ENCODE peak calls at places on chromosomes 16 and 17, in five cellular contexts. O is adrenal gland, J is right lobe of liver, S is heart left ventricle, E is lower leg skin. G is an unnamed sample.

GRCh38 chr16:53519417-53520091 is 16.5 kb upstream of the AKTIP start:
- DNase-seq in S (no peak), J (no peak), O (no peak), E (no peak), G (no peak)

GRCh38 chr17:7294614-7295153 is at the start of gene YBX2:
- DNase-seq in J (peak), O (peak), S (peak), E (no peak), G (peak)

GRCh38 chr17:9226794-9227135 is 205.5 kb downstream of the NTN1 start:
- DNase-seq in J (peak), E (no peak), O (no peak), S (peak), G (no peak)

GRCh38 chr17:33968350-33969044 is 286.6 kb upstream of the CCL2 start:
- DNase-seq in S (no peak), O (no peak), J (no peak), E (no peak), G (no peak)

GRCh38 chr17:57869599-57870282 is 19.9 kb upstream of the MRPS23 start:
- DNase-seq in O (peak), J (peak), E (no peak), S (no peak), G (no peak)

GRCh38 chr16:57620316-57621231 is 7.9 kb upstream of the ADGRG1 start:
- DNase-seq in E (peak), S (peak), O (no peak), J (no peak), G (peak)

GRCh38 chr17:17408236-17408794 is 68.5 kb upstream of the MED9 start:
- DNase-seq in O (no peak), E (no peak), S (no peak), J (no peak), G (no peak)

GRCh38 chr17:79818026-79818758 is 21.0 kb downstream of the CBX4 start:
- DNase-seq in E (no peak), J (no peak), S (no peak), O (no peak), G (no peak)

GRCh38 chr17:55814377-55814776 is 63.5 kb downstream of the PCTP start:
- DNase-seq in S (peak), E (no peak), O (no peak), J (peak), G (peak)

GRCh38 chr16:53282975-53283946 is 151.0 kb upstream of the RBL2 start:
- DNase-seq in E (no peak), O (no peak), J (no peak), S (no peak), G (no peak)

GRCh38 chr17:63647065-63647725 is 25.0 kb downstream of the MAP3K3 start:
- DNase-seq in E (no peak), O (no peak), J (no peak), S (no peak), G (no peak)

GRCh38 chr17:72734611-72735010 is 357.9 kb downstream of the SLC39A11 start:
- DNase-seq in J (no peak), O (no peak), S (no peak), E (no peak), G (no peak)

GRCh38 chr17:57943645-57944044 is 11.6 kb downstream of the CUEDC1 start:
- DNase-seq in S (no peak), E (no peak), J (no peak), O (no peak), G (no peak)

GRCh38 chr16:59487067-59487466 is 753.0 kb upstream of the GOT2 start:
- DNase-seq in E (no peak), S (no peak), O (no peak), J (no peak), G (no peak)

GRCh38 chr16:15948532-15949209 is 745 bp upstream of the ABCC1 start:
- DNase-seq in O (no peak), S (no peak), E (no peak), J (no peak), G (no peak)

GRCh38 chr17:1078062-1078711 is 81.3 kb downstream of the TIMM22 start:
- DNase-seq in O (peak), E (no peak), S (peak), J (no peak), G (no peak)

GRCh38 chr16:84313921-84314320 is 19.2 kb downstream of the WFDC1 start:
- DNase-seq in O (no peak), E (no peak), J (peak), S (no peak), G (no peak)

GRCh38 chr16:16191493-16192167 is 31.7 kb downstream of the ABCC6 start:
- DNase-seq in O (no peak), S (peak), E (no peak), J (no peak), G (no peak)

GRCh38 chr16:9061358-9061813 is 30.1 kb upstream of the HAPSTR1 start:
- DNase-seq in J (no peak), E (no peak), S (no peak), O (no peak), G (no peak)

GRCh38 chr17:2084766-2085647 is 30.1 kb downstream of the HIC1 start:
- DNase-seq in J (no peak), E (peak), O (no peak), S (no peak), G (no peak)

GRCh38 chr16:71456801-71457200 is 5.2 kb downstream of the ZNF23 start:
- DNase-seq in S (no peak), E (no peak), J (no peak), O (no peak), G (no peak)

GRCh38 chr17:17151055-17151454 is 55.1 kb downstream of the PLD6 start:
- DNase-seq in S (no peak), E (no peak), O (no peak), J (no peak), G (no peak)

GRCh38 chr17:40477796-40478195 is 23.6 kb downstream of the TNS4 start:
- DNase-seq in O (no peak), S (no peak), J (no peak), E (no peak), G (no peak)

GRCh38 chr16:26569793-26570192 is 496.9 kb upstream of the C16orf82 start:
- DNase-seq in S (no peak), E (no peak), J (no peak), O (no peak), G (no peak)

GRCh38 chr16:7086842-7087616 is 245.6 kb upstream of the RBFOX1 start:
- DNase-seq in E (no peak), S (peak), O (peak), J (no peak), G (peak)

GRCh38 chr16:48971571-48972071 is 310.0 kb downstream of the CBLN1 start:
- DNase-seq in S (no peak), E (no peak), J (no peak), O (no peak), G (no peak)

GRCh38 chr17:83175551-83176271 is 96.3 kb downstream of the METRNL start:
- DNase-seq in S (no peak), J (peak), O (no peak), E (no peak), G (no peak)

GRCh38 chr17:75978938-75979704 is at the start of the genes ACOX1 and TEN1:
- DNase-seq in E (peak), S (peak), O (peak), J (peak), G (peak)

GRCh38 chr17:1043601-1044251 is 46.8 kb downstream of the TIMM22 start:
- DNase-seq in E (no peak), O (no peak), S (peak), J (peak), G (no peak)

GRCh38 chr17:13777003-13777402 is 175.3 kb upstream of the HS3ST3A1 start:
- DNase-seq in S (no peak), J (no peak), O (no peak), E (no peak), G (no peak)

GRCh38 chr16:53056528-53056881 is 1.7 kb downstream of the CHD9 start:
- DNase-seq in S (no peak), J (no peak), E (no peak), O (no peak), G (no peak)

GRCh38 chr16:49602201-49603041 is 228.8 kb downstream of the C16orf78 start:
- DNase-seq in S (no peak), O (no peak), E (no peak), J (no peak), G (peak)

GRCh38 chr16:24497405-24497804 is 42.0 kb upstream of the RBBP6 start:
- DNase-seq in S (no peak), J (no peak), E (no peak), O (no peak), G (no peak)

GRCh38 chr17:55845385-55845784 is 94.5 kb downstream of the PCTP start:
- DNase-seq in S (peak), O (peak), J (peak), E (peak), G (peak)

GRCh38 chr17:83109793-83110645 is 30.6 kb downstream of the METRNL start:
- DNase-seq in E (peak), J (no peak), S (peak), O (peak), G (peak)

GRCh38 chr17:44190496-44190895 is 3.7 kb downstream of the TMUB2 start:
- DNase-seq in O (no peak), E (no peak), S (no peak), J (no peak), G (no peak)
- TF ChIP-seq POLR2A in O (no peak), E (no peak), S (no peak), J (no peak), G (no peak)

GRCh38 chr17:31487648-31488263 is 96.3 kb downstream of the RAB11FIP4 start:
- DNase-seq in E (peak), O (peak), J (peak), S (peak), G (peak)
- TF ChIP-seq POLR2A in E (no peak), O (no peak), J (peak), S (peak), G (peak)

GRCh38 chr16:89243664-89244063 is 26.2 kb downstream of the ZNF778 start:
- DNase-seq in S (no peak), E (no peak), O (no peak), J (no peak), G (no peak)

GRCh38 chr16:89244754-89245153 is 27.3 kb downstream of the ZNF778 start:
- DNase-seq in O (no peak), E (no peak), S (no peak), J (no peak), G (peak)

GRCh38 chr16:89246383-89246902 is 28.9 kb downstream of the ZNF778 start:
- DNase-seq in O (no peak), S (no peak), E (no peak), J (no peak), G (no peak)

GRCh38 chr16:89248196-89249005 is 30.9 kb downstream of the ZNF778 start:
- DNase-seq in O (no peak), J (no peak), S (peak), E (no peak), G (no peak)

GRCh38 chr16:89246903-89247733 is 29.6 kb downstream of the ZNF778 start:
- DNase-seq in S (peak), J (peak), E (peak), O (peak), G (peak)
- TF ChIP-seq POLR2A in S (no peak), J (no peak), E (no peak), O (no peak), G (no peak)

GRCh38 chr17:34980681-34981537 is 597 bp downstream of the LIG3 start:
- DNase-seq in E (peak), O (peak), J (peak), S (peak), G (peak)
- TF ChIP-seq POLR2A in E (no peak), O (peak), J (peak), S (peak), G (peak)

GRCh38 chr17:48555616-48556533 is 11.0 kb upstream of the HOXB2 start:
- DNase-seq in E (no peak), O (no peak), S (no peak), J (no peak), G (no peak)

GRCh38 chr17:48553190-48553547 is 8.3 kb upstream of the HOXB2 start:
- DNase-seq in J (no peak), O (no peak), E (no peak), S (no peak), G (no peak)

GRCh38 chr17:48555183-48555615 is 10.3 kb upstream of the HOXB2 start:
- DNase-seq in O (no peak), S (no peak), E (no peak), J (no peak), G (no peak)

GRCh38 chr17:48553837-48554236 is 8.9 kb upstream of the HOXB2 start:
- DNase-seq in J (no peak), E (no peak), O (no peak), S (no peak), G (no peak)

GRCh38 chr17:48554412-48555090 is 9.6 kb upstream of the HOXB2 start:
- DNase-seq in O (no peak), E (no peak), J (no peak), S (no peak), G (no peak)
- TF ChIP-seq POLR2A in O (no peak), E (no peak), J (no peak), S (no peak), G (no peak)

GRCh38 chr16:88537864-88538263 is 32.3 kb upstream of the ZC3H18 start:
- DNase-seq in O (no peak), S (no peak), E (no peak), J (no peak), G (no peak)
- TF ChIP-seq POLR2A in O (no peak), S (no peak), E (no peak), J (no peak), G (no peak)

GRCh38 chr16:4747906-4748681 is 13.8 kb downstream of the DNAAF8 start:
- DNase-seq in E (no peak), S (no peak), J (no peak), O (no peak), G (no peak)
- TF ChIP-seq POLR2A in E (no peak), S (no peak), J (no peak), O (no peak), G (no peak)

GRCh38 chr17:41734139-41734948 is at the start of gene HAP1:
- DNase-seq in E (no peak), O (peak), S (no peak), J (no peak), G (peak)
- TF ChIP-seq POLR2A in E (no peak), O (peak), S (no peak), J (peak), G (peak)

GRCh38 chr16:2237552-2238395 is 1.5 kb downstream of the DNASE1L2 start:
- DNase-seq in E (no peak), S (no peak), O (no peak), J (peak), G (no peak)
- TF ChIP-seq POLR2A in E (no peak), S (no peak), O (no peak), J (no peak), G (no peak)

DNA sequence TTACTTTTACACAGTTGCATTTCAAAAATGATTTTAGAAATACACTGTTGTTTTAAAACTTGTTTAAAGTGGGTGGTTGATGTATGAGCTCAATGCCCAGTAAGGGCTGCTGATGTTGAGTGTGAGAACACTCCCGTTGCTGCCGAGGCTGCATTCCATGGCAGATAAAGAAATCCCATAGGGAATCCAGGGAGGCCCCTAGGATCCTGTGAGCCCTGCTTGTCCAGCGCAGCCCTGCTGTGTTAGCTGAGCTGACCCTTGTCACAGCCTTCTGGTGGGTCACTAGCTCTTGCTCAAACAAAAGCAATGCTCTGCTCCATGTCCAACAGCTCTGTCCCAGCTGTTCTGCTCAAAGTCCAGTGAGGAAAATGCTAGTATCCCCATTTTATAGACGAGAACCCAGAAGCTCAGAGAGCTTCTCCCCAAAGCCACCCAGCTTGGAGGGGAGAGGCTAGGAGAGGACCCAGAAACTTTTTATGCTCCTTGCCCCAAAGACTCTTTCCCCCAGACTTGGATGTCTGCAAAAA is 18.6 kb upstream of the COL1A1 start:
- DNase-seq in E (no peak), O (no peak), J (no peak), S (no peak), G (no peak)
- TF ChIP-seq POLR2A in E (no peak), O (no peak), J (peak), S (no peak), G (no peak)

G was measured in thyroid gland.